ENCODE peak calls at places on chromosomes 11 and 22, in nine cellular contexts. Y is lower leg skin; J is GF-D8; K is activated naive CD4-positive, alpha-beta T cell; C is stimulated activated naive CD8-positive, alpha-beta T cell treated with anti-CD3 and anti-CD28 coated beads, Interleukin-15, Interleukin-2, amounts not matched to agents 100 U/mL and 50 U/mL, for 24 hours; S is activated CD4-positive, alpha-beta T cell treated with anti-CD3 and anti-CD28 coated beads, Interleukin-2, amount 50 U/mL, for 24 hours; P is EL; T is amygdala; U is head of caudate nucleus. L is an unnamed sample.

GRCh38 chr11:86068138-86068861 is 584 bp downstream of the PICALM start:
- DNase-seq in K (peak), P (peak), Y (peak), T (peak), J (no peak), U (peak), S (peak), C (peak), L (peak)

GRCh38 chr11:78662811-78663210 is 88.1 kb upstream of the NARS2 start:
- DNase-seq in T (no peak), K (no peak), Y (no peak), C (no peak), P (no peak), J (no peak), U (no peak), S (no peak), L (no peak)

GRCh38 chr11:102546923-102547471 is 16.4 kb upstream of the MMP7 start:
- DNase-seq in J (peak), P (no peak), K (no peak), Y (no peak), T (no peak), S (no peak), C (peak), U (no peak), L (no peak)

GRCh38 chr11:21446939-21447590 is 745.8 kb upstream of the ANO5 start:
- DNase-seq in S (no peak), P (no peak), U (no peak), K (no peak), Y (no peak), T (no peak), J (no peak), C (no peak), L (no peak)

GRCh38 chr22:44620129-44620840 is 81.7 kb upstream of the PRR5 start:
- DNase-seq in J (no peak), K (peak), C (peak), P (peak), S (peak), T (peak), Y (peak), U (peak), L (no peak)

GRCh38 chr11:10540546-10540914 is 457 bp downstream of the RNF141 start:
- DNase-seq in S (no peak), U (no peak), P (peak), C (no peak), K (no peak), J (no peak), Y (no peak), T (no peak), L (no peak)

GRCh38 chr11:95541715-95542114 is 247.9 kb downstream of the FAM76B start:
- DNase-seq in T (no peak), P (no peak), U (no peak), S (no peak), C (no peak), K (no peak), Y (no peak), J (no peak), L (no peak)

GRCh38 chr11:125941606-125942275 is 4.1 kb upstream of the VSIG10L2 start:
- DNase-seq in U (peak), Y (no peak), S (no peak), J (no peak), C (peak), K (peak), T (peak), P (peak), L (peak)

GRCh38 chr22:46108564-46109473 is 41.5 kb upstream of the PPARA start:
- DNase-seq in U (peak), C (no peak), J (no peak), K (no peak), S (no peak), Y (no peak), T (no peak), P (peak), L (no peak)

GRCh38 chr11:66113132-66113856 is 43.2 kb downstream of the PACS1 start:
- DNase-seq in U (no peak), S (no peak), T (no peak), K (no peak), Y (no peak), J (no peak), C (no peak), P (peak), L (no peak)

GRCh38 chr22:39316440-39317083 is 2.9 kb downstream of the RPL3 start:
- DNase-seq in Y (peak), C (peak), K (peak), S (peak), U (peak), P (peak), T (peak), J (no peak), L (no peak)

GRCh38 chr11:97158256-97158655 is 768.4 kb downstream of the JRKL start:
- DNase-seq in S (no peak), J (no peak), K (no peak), C (no peak), T (no peak), U (no peak), P (no peak), Y (no peak), L (no peak)

GRCh38 chr22:39325392-39325932 is 6.0 kb upstream of the RPL3 start:
- DNase-seq in T (no peak), K (no peak), J (no peak), P (peak), U (no peak), C (no peak), Y (no peak), S (no peak), L (no peak)

GRCh38 chr11:106706355-106706754 is 311.9 kb downstream of the GUCY1A2 start:
- DNase-seq in U (no peak), C (no peak), P (peak), S (no peak), J (no peak), K (no peak), T (no peak), Y (no peak), L (no peak)

GRCh38 chr22:24834845-24835570 is 29.0 kb downstream of the SGSM1 start:
- DNase-seq in P (peak), K (no peak), U (no peak), J (no peak), C (no peak), T (no peak), Y (no peak), S (no peak), L (no peak)

L was measured in substantia nigra.